ENCODE peak calls at places on chromosomes 11 and 22, in nine cellular contexts. H is H9, Q is IMR-90, B is GM23248, K is PC-3, X is heart left ventricle, I is upper lobe of right lung, F is body of pancreas, Z is A549. N is an unnamed sample. For H3K9me3, the result is how much of the 10 kb centered on the place peaks cover.

GRCh38 chr22:41883400-41883799 is 31.5 kb downstream of the SHISA8 start:
- DNase-seq in Z (no peak), B (no peak), F (no peak), K (no peak), H (no peak), I (no peak), Q (no peak), X (no peak), N (no peak)

GRCh38 chr11:123562166-123562565 is 92.3 kb downstream of the SCN3B start:
- DNase-seq in K (no peak), Z (no peak), B (no peak), Q (no peak), X (no peak), I (no peak), H (no peak), F (peak), N (no peak)

GRCh38 chr11:76802151-76802550 is 19.0 kb downstream of the TSKU start:
- DNase-seq in Z (no peak), K (no peak), X (no peak), I (no peak), Q (no peak), H (no peak), F (peak), B (no peak), N (no peak)

GRCh38 chr11:78370406-78371172 is 47.0 kb downstream of the GAB2 start:
- DNase-seq in H (no peak), B (peak), K (no peak), Z (no peak), X (no peak), F (no peak), Q (peak), I (no peak), N (no peak)

GRCh38 chr11:120814531-120815259 is 209.2 kb upstream of the TBCEL start:
- DNase-seq in Q (no peak), H (no peak), B (no peak), F (no peak), I (no peak), X (no peak), Z (no peak), K (no peak), N (no peak)

GRCh38 chr11:63490551-63491239 is at the start of gene PLAAT5:
- DNase-seq in Z (no peak), X (no peak), H (peak), B (peak), Q (no peak), I (peak), F (peak), K (no peak), N (no peak)

GRCh38 chr11:11732116-11732515 is 109.7 kb upstream of the USP47 start:
- DNase-seq in Z (no peak), Q (peak), B (peak), X (no peak), H (no peak), K (no peak), F (no peak), I (no peak), N (no peak)

GRCh38 chr11:125071408-125071807 is 8.3 kb downstream of the SLC37A2 start:
- DNase-seq in I (no peak), H (peak), K (peak), F (no peak), X (no peak), B (peak), Z (no peak), Q (no peak), N (peak)

GRCh38 chr11:69032833-69033232 is 15.9 kb upstream of the TPCN2 start:
- DNase-seq in K (no peak), I (no peak), Z (no peak), H (no peak), B (no peak), X (no peak), F (no peak), Q (no peak), N (no peak)

GRCh38 chr11:32830413-32830738 is 649 bp downstream of the PRRG4 start:
- DNase-seq in Q (no peak), K (peak), B (no peak), I (no peak), Z (peak), X (no peak), F (peak), H (no peak), N (peak)

GRCh38 chr11:62593434-62594044 is 2.2 kb upstream of the TUT1 start:
- DNase-seq in B (peak), K (peak), H (peak), I (peak), Q (peak), X (peak), Z (peak), F (peak), N (peak)

GRCh38 chr22:32880531-32880905 is 79.0 kb downstream of the TIMP3 start:
- DNase-seq in Z (no peak), H (no peak), F (no peak), K (no peak), Q (no peak), B (no peak), X (no peak), I (no peak), N (no peak)

GRCh38 chr11:65854871-65855837 is 2.8 kb downstream of the CFL1 start:
- DNase-seq in F (no peak), Z (no peak), I (peak), Q (no peak), B (no peak), X (peak), K (no peak), H (peak), N (no peak)

GRCh38 chr11:99693941-99694492 is 673.3 kb downstream of the CNTN5 start:
- DNase-seq in F (no peak), H (no peak), Z (peak), B (peak), X (no peak), I (no peak), Q (peak), K (peak), N (no peak)

GRCh38 chr11:121889931-121890330 is 226.1 kb downstream of the BLID start:
- DNase-seq in Q (peak), F (no peak), I (no peak), H (no peak), K (peak), B (peak), Z (no peak), X (no peak), N (no peak)

GRCh38 chr11:96781082-96781481 is 391.3 kb downstream of the JRKL start:
- DNase-seq in Q (no peak), Z (no peak), F (no peak), I (no peak), X (no peak), H (no peak), K (peak), B (no peak), N (no peak)

GRCh38 chr11:47004595-47005033 is 68.1 kb downstream of the CSTPP1 start:
- DNase-seq in K (peak), I (no peak), H (no peak), B (peak), X (peak), Q (peak), Z (peak), F (peak), N (peak)

GRCh38 chr11:113407163-113407562 is 19.6 kb downstream of the ANKK1 start:
- DNase-seq in H (no peak), Z (no peak), I (no peak), K (no peak), Q (no peak), F (no peak), X (no peak), B (no peak), N (no peak)

GRCh38 chr22:18001040-18001893 is 23.1 kb downstream of the MICAL3 start:
- DNase-seq in X (peak), F (peak), B (peak), I (peak), Q (peak), K (peak), Z (peak), H (peak), N (peak)

GRCh38 chr11:108223449-108224149 is 732 bp downstream of the ATM start:
- DNase-seq in I (no peak), Z (no peak), K (no peak), F (no peak), Q (peak), X (no peak), B (peak), H (no peak), N (peak)

GRCh38 chr11:79617561-79617960 is 176.7 kb upstream of the TENM4 start:
- DNase-seq in Q (no peak), F (no peak), Z (no peak), B (no peak), X (no peak), H (no peak), K (no peak), I (no peak), N (no peak)

GRCh38 chr11:62433553-62434301 is 14.9 kb downstream of the SCGB1A1 start:
- DNase-seq in I (no peak), Q (no peak), H (no peak), B (no peak), K (no peak), Z (no peak), X (no peak), F (no peak), N (no peak)

GRCh38 chr11:108713076-108713790 is 48.4 kb downstream of the DDX10 start:
- DNase-seq in I (no peak), Z (no peak), B (peak), K (peak), F (no peak), X (no peak), Q (peak), H (no peak), N (no peak)

DNA sequence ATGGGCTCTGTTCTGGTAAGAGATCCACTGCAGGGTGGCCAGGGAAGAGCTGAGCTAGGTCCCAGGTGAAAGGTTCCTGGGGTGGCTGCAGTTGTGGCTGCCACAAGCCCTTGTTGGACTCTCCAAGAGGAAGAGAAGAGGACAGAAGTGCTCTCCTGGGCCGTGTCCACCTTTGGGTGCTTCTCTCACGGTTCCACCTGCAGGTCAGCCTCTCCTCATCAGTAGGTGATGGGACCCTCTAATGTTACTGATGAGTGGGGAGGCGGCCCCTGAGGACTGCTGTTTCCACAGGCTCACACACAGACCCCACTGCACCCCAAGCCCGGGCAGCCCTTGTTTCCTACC is 804.9 kb downstream of the BRD1 start:
- DNase-seq in K (no peak), F (no peak), X (no peak), H (no peak), I (no peak), Z (no peak), Q (no peak), B (no peak), N (no peak)
- H3K9me3 ChIP-seq in K (under half), F (under half), X (under half), H (under half), I (under half), Z (under half), Q (half or more), B (under half), N (under half)

GRCh38 chr11:17489729-17490128 is 13.1 kb upstream of the ABCC8 start:
- DNase-seq in X (no peak), I (no peak), Q (no peak), Z (no peak), F (no peak), B (no peak), H (no peak), K (no peak), N (no peak)
- H3K9me3 ChIP-seq in X (under half), I (under half), Q (under half), Z (under half), F (under half), B (under half), H (under half), K (under half), N (under half)

GRCh38 chr11:50102916-50103315 is 70.2 kb downstream of the OR4C45 start:
- DNase-seq in B (no peak), Q (no peak), H (no peak), I (no peak), F (no peak), X (no peak), Z (no peak), K (no peak), N (no peak)
- H3K9me3 ChIP-seq in B (under half), Q (under half), H (half or more), I (under half), F (under half), X (under half), Z (under half), K (under half), N (under half)

DNA sequence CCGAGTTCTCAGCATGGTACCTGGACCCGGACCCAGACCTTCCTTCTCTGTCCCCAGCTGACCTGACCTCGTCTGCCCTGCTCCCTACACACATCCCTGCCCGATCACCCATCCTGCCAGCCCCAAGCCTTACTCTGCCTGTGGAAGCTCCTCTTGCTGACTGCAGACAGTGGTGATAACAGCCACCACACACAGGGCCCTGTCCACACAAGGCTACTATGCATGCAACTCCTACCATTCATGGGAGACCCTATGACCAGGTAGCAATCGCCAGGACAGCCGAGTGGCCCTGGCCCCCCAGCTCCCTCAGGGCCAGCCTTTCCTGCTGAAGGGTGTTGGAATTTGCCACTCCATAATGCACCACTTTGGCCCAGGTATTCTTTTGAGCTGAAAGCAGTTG is 233.6 kb downstream of the BRD1 start:
- DNase-seq in I (no peak), H (no peak), Z (no peak), F (no peak), Q (no peak), K (no peak), X (no peak), B (no peak), N (no peak)
- H3K9me3 ChIP-seq in I (under half), H (under half), Z (under half), F (under half), Q (half or more), K (under half), X (under half), B (under half), N (under half)

GRCh38 chr11:103297900-103298299 is 188.7 kb downstream of the DYNC2H1 start:
- DNase-seq in K (no peak), I (no peak), F (no peak), Z (no peak), H (no peak), Q (no peak), B (no peak), X (no peak), N (no peak)

GRCh38 chr11:103294516-103294915 is 185.3 kb downstream of the DYNC2H1 start:
- DNase-seq in Q (peak), X (no peak), Z (no peak), B (no peak), K (peak), H (no peak), F (no peak), I (no peak), N (no peak)

GRCh38 chr11:103295704-103296103 is 186.5 kb downstream of the DYNC2H1 start:
- DNase-seq in K (no peak), I (no peak), Z (peak), X (no peak), F (no peak), H (no peak), B (no peak), Q (no peak), N (no peak)
- H3K9me3 ChIP-seq in K (under half), I (under half), Z (under half), X (under half), F (under half), H (under half), B (under half), Q (under half), N (under half)

DNA sequence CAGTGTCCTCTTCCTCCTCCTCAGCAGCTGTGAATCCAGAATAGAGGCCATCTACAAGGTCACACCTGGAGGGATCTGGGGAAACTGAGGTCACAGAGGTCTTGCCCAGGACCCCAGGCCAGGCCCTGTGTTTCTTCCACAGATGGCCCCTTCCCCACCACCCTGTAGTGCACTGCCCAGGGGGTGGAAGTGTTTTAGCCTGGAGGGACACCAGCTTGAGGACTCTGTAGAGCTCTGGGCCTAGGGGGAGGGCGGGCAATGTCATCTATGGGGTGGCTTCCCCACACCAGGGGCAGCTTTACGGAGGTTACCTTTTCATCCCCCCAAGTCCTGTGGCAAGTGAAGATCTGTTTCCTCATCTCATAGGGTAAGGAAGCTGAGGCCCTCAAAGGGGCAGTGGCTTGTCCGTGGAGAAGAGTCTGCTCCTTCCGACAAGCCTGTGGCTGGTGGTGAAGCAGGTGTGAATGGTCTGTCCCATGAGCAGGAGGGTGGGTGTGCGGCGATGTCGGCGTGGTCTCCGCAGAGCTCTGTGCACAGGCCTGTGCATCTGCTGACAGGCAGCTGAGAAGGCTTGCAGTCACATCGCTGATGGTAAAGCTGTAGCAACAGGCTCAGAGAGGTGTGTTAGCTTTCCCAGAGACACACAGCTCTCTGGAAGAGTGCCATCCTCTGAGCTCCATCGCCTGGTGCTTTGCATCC is 74.1 kb upstream of the WNT7B start:
- DNase-seq in K (no peak), F (peak), H (no peak), I (peak), Q (no peak), X (no peak), B (no peak), Z (no peak), N (no peak)
- H3K9me3 ChIP-seq in K (under half), F (under half), H (under half), I (under half), Q (under half), X (under half), B (under half), Z (under half), N (under half)